ENCODE peak calls at places on chromosomes 5 and 9, in six cellular contexts. E is HEK293T, R is NCI-H1417, N is cardiac fibroblast, W is K562, Y is cerebellar cortex. S is an unnamed sample.
A peak's percentile ranks its signal among the peaks of the same experiment; 100 is the strongest.

GRCh38 chr5:154370730-154371334 is 75.0 kb upstream of the SAP30L start:
- DNase-seq in W (no peak), N (no peak), Y (no peak), R (no peak), E (no peak), S (peak; percentile 53)

GRCh38 chr9:130642926-130643325 is 21.5 kb upstream of the PRDM12 start:
- DNase-seq in W (no peak), R (no peak), Y (no peak), E (no peak), N (no peak), S (no peak)

GRCh38 chr9:34337404-34337803 is 8.0 kb downstream of the NUDT2 start:
- DNase-seq in N (no peak), E (no peak), R (no peak), W (no peak), Y (no peak), S (no peak)

GRCh38 chr9:4430492-4431261 is 59.6 kb upstream of the SLC1A1 start:
- DNase-seq in R (no peak), E (no peak), W (no peak), N (peak; percentile 52), Y (no peak), S (no peak)

GRCh38 chr5:91941590-91941989 is 558.5 kb upstream of the ARRDC3 start:
- DNase-seq in W (no peak), Y (no peak), E (no peak), R (no peak), N (no peak), S (no peak)

GRCh38 chr5:53167836-53168235 is 58.3 kb upstream of the MOCS2 start:
- DNase-seq in R (no peak), E (no peak), W (no peak), Y (no peak), N (peak; percentile 79), S (no peak)

GRCh38 chr9:110440161-110440560 is 102.5 kb upstream of the TXNDC8 start:
- DNase-seq in N (peak; percentile 87), Y (peak; percentile 17), W (no peak), E (no peak), R (no peak), S (no peak)

GRCh38 chr5:146291421-146292074 is 47.1 kb upstream of the POU4F3 start:
- DNase-seq in E (peak; percentile 60), W (peak; percentile 59), Y (peak; percentile 47), N (peak; percentile 66), R (peak; percentile 41), S (peak; percentile 50)

GRCh38 chr5:74903165-74903787 is 37.1 kb upstream of the FAM169A start:
- DNase-seq in Y (peak; percentile 69), E (peak; percentile 45), R (no peak), W (peak; percentile 28), N (no peak), S (no peak)

GRCh38 chr9:535356-535755 is 306.1 kb upstream of the DMRT1 start:
- DNase-seq in Y (no peak), N (no peak), W (no peak), E (no peak), R (no peak), S (no peak)

GRCh38 chr5:107476783-107477182 is 194.0 kb downstream of the EFNA5 start:
- DNase-seq in E (no peak), N (peak; percentile 77), W (no peak), Y (no peak), R (no peak), S (no peak)

GRCh38 chr5:156329197-156329611 is 2.2 kb downstream of the SGCD start:
- DNase-seq in N (no peak), R (no peak), W (no peak), E (no peak), Y (no peak), S (no peak)

GRCh38 chr9:134297082-134297415 is 29.2 kb upstream of the RXRA start:
- DNase-seq in E (no peak), W (no peak), R (no peak), Y (no peak), N (no peak), S (no peak)

GRCh38 chr5:140109050-140109817 is 4.7 kb upstream of the PURA start:
- DNase-seq in Y (peak; percentile 50), W (peak; percentile 23), R (no peak), E (no peak), N (no peak), S (peak; percentile 31)

GRCh38 chr9:106111039-106111740 is 416.8 kb downstream of the TMEM38B start:
- DNase-seq in W (no peak), E (no peak), Y (no peak), N (no peak), R (peak; percentile 0), S (no peak)

GRCh38 chr9:125632321-125633115 is 74.5 kb downstream of the MAPKAP1 start:
- DNase-seq in W (peak; percentile 20), Y (no peak), N (no peak), E (no peak), R (peak; percentile 87), S (no peak)

GRCh38 chr9:14823800-14824199 is 86.4 kb downstream of the FREM1 start:
- DNase-seq in E (no peak), N (no peak), R (no peak), Y (no peak), W (no peak), S (no peak)

GRCh38 chr9:128094950-128095544 is 27.0 kb downstream of the SLC25A25 start:
- DNase-seq in R (no peak), W (no peak), N (no peak), Y (no peak), E (no peak), S (no peak)

GRCh38 chr5:139651863-139652787 is 4.0 kb downstream of the CXXC5 start:
- DNase-seq in N (peak; percentile 76), Y (peak; percentile 87), W (peak; percentile 86), R (no peak), E (peak; percentile 59), S (peak; percentile 48)

GRCh38 chr9:19720374-19720773 is 68.5 kb downstream of the SLC24A2 start:
- DNase-seq in Y (no peak), N (peak; percentile 56), R (no peak), E (peak; percentile 53), W (no peak), S (peak; percentile 4)

GRCh38 chr9:120925535-120926396 is 830 bp downstream of the TRAF1 start:
- DNase-seq in N (peak; percentile 82), W (peak; percentile 73), Y (no peak), R (no peak), E (no peak), S (no peak)

GRCh38 chr5:172048170-172048422 is 41.7 kb upstream of the FBXW11 start:
- DNase-seq in R (no peak), Y (no peak), N (no peak), E (no peak), W (no peak), S (no peak)

GRCh38 chr5:58231041-58231440 is 228.8 kb downstream of the PLK2 start:
- DNase-seq in E (no peak), Y (no peak), N (no peak), R (no peak), W (no peak), S (no peak)

GRCh38 chr9:70407081-70407503 is 7.4 kb downstream of the KLF9 start:
- DNase-seq in R (peak; percentile 25), E (no peak), N (peak; percentile 91), Y (peak; percentile 52), W (no peak), S (no peak)

GRCh38 chr9:95864852-95865580 is 10.5 kb upstream of the ERCC6L2 start:
- DNase-seq in W (no peak), R (no peak), N (no peak), E (no peak), Y (no peak), S (no peak)

GRCh38 chr5:140633081-140633471 is at the start of gene CD14:
- DNase-seq in R (no peak), N (peak; percentile 46), W (no peak), Y (peak; percentile 68), E (no peak), S (peak; percentile 45)

GRCh38 chr9:131420913-131421312 is 27.0 kb downstream of the PRRC2B start:
- DNase-seq in Y (peak; percentile 41), N (peak; percentile 65), E (no peak), R (no peak), W (no peak), S (no peak)

GRCh38 chr9:129203556-129203909 is 25.5 kb upstream of the IER5L start:
- DNase-seq in Y (no peak), W (no peak), N (no peak), R (no peak), E (no peak), S (no peak)

GRCh38 chr9:70159630-70160029 is 99.1 kb upstream of the SMC5 start:
- DNase-seq in W (no peak), Y (peak; percentile 58), N (no peak), E (no peak), R (no peak), S (no peak)

GRCh38 chr5:176384991-176385390 is 3.4 kb downstream of the NOP16 start:
- DNase-seq in E (no peak), Y (no peak), W (no peak), R (no peak), N (no peak), S (no peak)

GRCh38 chr9:20494035-20494434 is 128.3 kb downstream of the MLLT3 start:
- DNase-seq in E (no peak), Y (no peak), W (no peak), R (no peak), N (no peak), S (no peak)